ENCODE peak calls at places on chromosome 17, in six cellular contexts. M is SJCRH30, P is nephron progenitor cell, W is fibroblast of mammary gland, C is frontal cortex, O is EL. N is an unnamed sample.

GRCh38 chr17:62723842-62724241 is 84.3 kb downstream of the MARCHF10 start:
- DNase-seq in M (peak), P (no peak), W (no peak), C (no peak), O (no peak), N (no peak)

GRCh38 chr17:50221500-50222480 is 20.4 kb upstream of the COL1A1 start:
- DNase-seq in M (no peak), P (no peak), W (peak), C (no peak), O (peak), N (peak)

GRCh38 chr17:66918896-66919295 is 45.6 kb upstream of the CACNG4 start:
- DNase-seq in M (no peak), P (no peak), W (no peak), C (no peak), O (no peak), N (no peak)

GRCh38 chr17:36722121-36722902 is 120.9 kb downstream of the MRM1 start:
- DNase-seq in M (no peak), P (peak), W (peak), C (peak), O (peak), N (peak)

GRCh38 chr17:38779965-38780752 is 19.2 kb downstream of the PIP4K2B start:
- DNase-seq in M (no peak), P (no peak), W (no peak), C (no peak), O (no peak), N (no peak)

GRCh38 chr17:50620848-50621247 is 13.8 kb upstream of the ABCC3 start:
- DNase-seq in M (no peak), P (no peak), W (no peak), C (no peak), O (no peak), N (no peak)

GRCh38 chr17:4332296-4332970 is 34.0 kb downstream of the UBE2G1 start:
- DNase-seq in M (no peak), P (no peak), W (no peak), C (no peak), O (peak), N (peak)

GRCh38 chr17:69455040-69455439 is 40.5 kb downstream of the MAP2K6 start:
- DNase-seq in M (no peak), P (no peak), W (no peak), C (no peak), O (no peak), N (no peak)

GRCh38 chr17:80989586-80989913 is 2.1 kb upstream of the CHMP6 start:
- DNase-seq in M (no peak), P (no peak), W (no peak), C (no peak), O (no peak), N (no peak)

GRCh38 chr17:40284085-40284713 is 3.5 kb upstream of the CDC6 start:
- DNase-seq in M (peak), P (no peak), W (peak), C (no peak), O (peak), N (peak)

GRCh38 chr17:41392278-41392677 is 5.1 kb downstream of the KRT31 start:
- DNase-seq in M (no peak), P (no peak), W (peak), C (no peak), O (peak), N (no peak)

GRCh38 chr17:4209611-4210010 is 54.2 kb downstream of the ANKFY1 start:
- DNase-seq in M (no peak), P (no peak), W (no peak), C (no peak), O (no peak), N (no peak)

GRCh38 chr17:74814453-74814852 is 38.3 kb upstream of the NAT9 start:
- DNase-seq in M (no peak), P (no peak), W (no peak), C (no peak), O (no peak), N (no peak)

GRCh38 chr17:4956493-4957061 is 5.7 kb downstream of the ENO3 start:
- DNase-seq in M (no peak), P (no peak), W (no peak), C (no peak), O (no peak), N (no peak)

GRCh38 chr17:78617371-78618061 is 40.3 kb upstream of the DNAH17 start:
- DNase-seq in M (peak), P (no peak), W (no peak), C (no peak), O (no peak), N (no peak)

GRCh38 chr17:879546-879945 is 97.4 kb downstream of the MRM3 start:
- DNase-seq in M (no peak), P (peak), W (peak), C (peak), O (peak), N (peak)

GRCh38 chr17:74354123-74354522 is 7.5 kb downstream of the BTBD17 start:
- DNase-seq in M (no peak), P (peak), W (peak), C (no peak), O (no peak), N (no peak)

GRCh38 chr17:34998205-34998604 is 17.9 kb downstream of the LIG3 start:
- DNase-seq in M (peak), P (peak), W (peak), C (peak), O (peak), N (peak)

GRCh38 chr17:19724501-19725420 is 8.4 kb upstream of the SLC47A2 start:
- DNase-seq in M (no peak), P (no peak), W (peak), C (no peak), O (peak), N (no peak)

GRCh38 chr17:79661292-79662041 is 50.6 kb upstream of the RBFOX3 start:
- DNase-seq in M (no peak), P (no peak), W (no peak), C (no peak), O (no peak), N (no peak)

GRCh38 chr17:83191388-83192160 is 112.2 kb downstream of the METRNL start:
- DNase-seq in M (no peak), P (peak), W (no peak), C (no peak), O (no peak), N (no peak)

GRCh38 chr17:83000738-83001137 is 78.7 kb upstream of the METRNL start:
- DNase-seq in M (no peak), P (no peak), W (no peak), C (no peak), O (no peak), N (no peak)

GRCh38 chr17:32486091-32486700 is 597 bp upstream of the CDK5R1 start:
- DNase-seq in M (peak), P (peak), W (peak), C (peak), O (peak), N (peak)

GRCh38 chr17:76686538-76687277 is 24.1 kb downstream of the MXRA7 start:
- DNase-seq in M (no peak), P (no peak), W (no peak), C (no peak), O (no peak), N (no peak)

GRCh38 chr17:21014498-21014897 is 28.3 kb downstream of the USP22 start:
- DNase-seq in M (no peak), P (no peak), W (no peak), C (no peak), O (no peak), N (no peak)

GRCh38 chr17:44105483-44105882 is 18.0 kb downstream of the HDAC5 start:
- DNase-seq in M (peak), P (no peak), W (no peak), C (no peak), O (no peak), N (no peak)

GRCh38 chr17:56699186-56699895 is 105.8 kb downstream of the NOG start:
- DNase-seq in M (peak), P (peak), W (peak), C (peak), O (peak), N (peak)